ENCODE peak calls at places on chromosome 2, in eight cellular contexts. Z is epithelial cell of proximal tubule; W is NT2/D1; K is astrocyte of the spinal cord; R is fibroblast of mammary gland; F is ELR; M is type B pancreatic cell; H is stimulated activated CD4-positive, alpha-beta T cell treated with anti-CD3 and anti-CD28 coated beads, Interleukin-1b, Interleukin-23, amount 100 ng/mL, for 1 hour. G is an unnamed sample.

GRCh38 chr2:215612770-215613169 is 176.9 kb upstream of the FN1 start:
- DNase-seq in R (peak; percentile 55), H (no peak), W (no peak), K (peak; percentile 60), F (peak; percentile 66), M (no peak), Z (peak; percentile 91), G (peak; percentile 93)

GRCh38 chr2:239225921-239226561 is 174.8 kb downstream of the HDAC4 start:
- DNase-seq in R (peak; percentile 68), W (no peak), K (peak; percentile 77), Z (no peak), F (peak; percentile 42), H (no peak), M (no peak), G (peak; percentile 81)

GRCh38 chr2:236629961-236630872 is 60.6 kb downstream of the ACKR3 start:
- DNase-seq in M (peak; percentile 55), F (no peak), H (no peak), K (no peak), R (no peak), Z (no peak), W (no peak), G (no peak)

GRCh38 chr2:216807861-216808272 is 52.0 kb downstream of the TNP1 start:
- DNase-seq in H (no peak), K (peak; percentile 68), R (no peak), M (no peak), W (no peak), F (no peak), Z (no peak), G (peak; percentile 29)

GRCh38 chr2:225017713-225018112 is 24.6 kb downstream of the DOCK10 start:
- DNase-seq in H (no peak), W (no peak), Z (no peak), M (no peak), F (no peak), K (no peak), R (peak; percentile 39), G (no peak)

GRCh38 chr2:172102858-172103359 is at the start of gene DLX2:
- DNase-seq in R (peak; percentile 78), H (no peak), F (peak; percentile 97), Z (no peak), K (peak; percentile 80), W (peak; percentile 90), M (peak; percentile 86), G (peak; percentile 79)

GRCh38 chr2:219297766-219298456 is 11.3 kb downstream of the PTPRN start:
- DNase-seq in W (no peak), K (no peak), F (peak; percentile 57), M (peak; percentile 53), H (no peak), Z (no peak), R (no peak), G (peak; percentile 17)

GRCh38 chr2:54341656-54342055 is 85.6 kb upstream of the TSPYL6 start:
- DNase-seq in W (no peak), H (no peak), M (no peak), F (no peak), K (no peak), Z (no peak), R (peak; percentile 19), G (peak; percentile 62)

GRCh38 chr2:181859123-181859522 is 32.4 kb upstream of the ITPRID2 start:
- DNase-seq in K (no peak), F (no peak), M (no peak), R (no peak), H (no peak), Z (no peak), W (no peak), G (no peak)

GRCh38 chr2:41994177-41994576 is 53.6 kb upstream of the PKDCC start:
- DNase-seq in H (no peak), Z (no peak), R (peak; percentile 93), M (no peak), F (no peak), K (peak; percentile 20), W (no peak), G (no peak)